ENCODE peak calls at places on chromosomes 5 and 9, in six cellular contexts. One of them, this sample, is unnamed.

GRCh38 chr5:149113669-149114068 is 27.6 kb upstream of the ABLIM3 start:
- DNase-seq in Caco-2: no peak
- DNase-seq in CD8-positive, alpha-beta T cell: no peak
- DNase-seq in lung: no peak
- DNase-seq in body of pancreas: no peak
- DNase-seq in left ventricle myocardium inferior: no peak
- DNase-seq in this sample: no peak

GRCh38 chr9:130912932-130913598 is 16.5 kb upstream of the QRFP start:
- DNase-seq in lung: no peak
- DNase-seq in Caco-2: no peak
- DNase-seq in left ventricle myocardium inferior: no peak
- DNase-seq in body of pancreas: no peak
- DNase-seq in CD8-positive, alpha-beta T cell: no peak
- DNase-seq in this sample: no peak

GRCh38 chr9:88037285-88037845 is 63.0 kb upstream of the CDK20 start:
- DNase-seq in lung: no peak
- DNase-seq in CD8-positive, alpha-beta T cell: no peak
- DNase-seq in Caco-2: no peak
- DNase-seq in body of pancreas: no peak
- DNase-seq in left ventricle myocardium inferior: no peak
- DNase-seq in this sample: no peak

GRCh38 chr5:133511653-133512235 is 100.6 kb downstream of the FSTL4 start:
- DNase-seq in CD8-positive, alpha-beta T cell: no peak
- DNase-seq in left ventricle myocardium inferior: no peak
- DNase-seq in Caco-2: no peak
- DNase-seq in lung: no peak
- DNase-seq in body of pancreas: no peak
- DNase-seq in this sample: no peak

GRCh38 chr9:121498487-121499176 is 1.0 kb downstream of the GGTA1 start:
- DNase-seq in CD8-positive, alpha-beta T cell: no peak
- DNase-seq in Caco-2: no peak
- DNase-seq in left ventricle myocardium inferior: no peak
- DNase-seq in lung: no peak
- DNase-seq in body of pancreas: no peak
- DNase-seq in this sample: peak; percentile 47

GRCh38 chr5:18754201-18754600 is 1119.9 kb downstream of the TAF11L14 start:
- DNase-seq in lung: no peak
- DNase-seq in CD8-positive, alpha-beta T cell: no peak
- DNase-seq in left ventricle myocardium inferior: no peak
- DNase-seq in Caco-2: no peak
- DNase-seq in body of pancreas: no peak
- DNase-seq in this sample: no peak

GRCh38 chr5:55410840-55411239 is 103.1 kb downstream of the MTREX start:
- DNase-seq in lung: no peak
- DNase-seq in Caco-2: no peak
- DNase-seq in body of pancreas: no peak
- DNase-seq in CD8-positive, alpha-beta T cell: no peak
- DNase-seq in left ventricle myocardium inferior: no peak
- DNase-seq in this sample: no peak

GRCh38 chr5:88113429-88113828 is 155.2 kb downstream of the TMEM161B start:
- DNase-seq in body of pancreas: no peak
- DNase-seq in Caco-2: no peak
- DNase-seq in left ventricle myocardium inferior: no peak
- DNase-seq in CD8-positive, alpha-beta T cell: no peak
- DNase-seq in lung: no peak
- DNase-seq in this sample: no peak

GRCh38 chr9:98249774-98250173 is 5.7 kb downstream of the TBC1D2 start:
- DNase-seq in body of pancreas: no peak
- DNase-seq in left ventricle myocardium inferior: no peak
- DNase-seq in Caco-2: no peak
- DNase-seq in CD8-positive, alpha-beta T cell: no peak
- DNase-seq in lung: no peak
- DNase-seq in this sample: no peak

GRCh38 chr5:157357823-157358222 is 91.9 kb downstream of the CYFIP2 start:
- DNase-seq in lung: no peak
- DNase-seq in body of pancreas: no peak
- DNase-seq in Caco-2: no peak
- DNase-seq in CD8-positive, alpha-beta T cell: no peak
- DNase-seq in left ventricle myocardium inferior: no peak
- DNase-seq in this sample: no peak

GRCh38 chr5:157356576-157356975 is 90.7 kb downstream of the CYFIP2 start:
- DNase-seq in Caco-2: no peak
- DNase-seq in body of pancreas: no peak
- DNase-seq in CD8-positive, alpha-beta T cell: no peak
- DNase-seq in lung: no peak
- DNase-seq in left ventricle myocardium inferior: no peak
- DNase-seq in this sample: no peak

GRCh38 chr5:157361865-157362465 is 96.0 kb downstream of the CYFIP2 start:
- DNase-seq in Caco-2: no peak
- DNase-seq in lung: no peak
- DNase-seq in CD8-positive, alpha-beta T cell: no peak
- DNase-seq in body of pancreas: no peak
- DNase-seq in left ventricle myocardium inferior: peak; percentile 22
- DNase-seq in this sample: no peak

GRCh38 chr5:157359350-157359910 is 93.5 kb downstream of the CYFIP2 start:
- DNase-seq in body of pancreas: no peak
- DNase-seq in CD8-positive, alpha-beta T cell: no peak
- DNase-seq in Caco-2: no peak
- DNase-seq in lung: no peak
- DNase-seq in left ventricle myocardium inferior: no peak
- DNase-seq in this sample: no peak

GRCh38 chr5:157358871-157359270 is 92.9 kb downstream of the CYFIP2 start:
- DNase-seq in Caco-2: no peak
- DNase-seq in left ventricle myocardium inferior: no peak
- DNase-seq in CD8-positive, alpha-beta T cell: no peak
- DNase-seq in body of pancreas: no peak
- DNase-seq in lung: no peak
- DNase-seq in this sample: no peak
- H3K36me3 ChIP-seq in Caco-2: no peaks in the 10 kb centered on the region
- H3K36me3 ChIP-seq in left ventricle myocardium inferior: peaks cover 8% of the 10 kb centered on the region
- H3K36me3 ChIP-seq in CD8-positive, alpha-beta T cell: peaks cover 79% of the 10 kb centered on the region
- H3K36me3 ChIP-seq in body of pancreas: peaks cover 4% of the 10 kb centered on the region
- H3K36me3 ChIP-seq in lung: no peaks in the 10 kb centered on the region
- H3K36me3 ChIP-seq in this sample: no peaks in the 10 kb centered on the region

GRCh38 chr5:138021771-138022170 is 11.1 kb downstream of the FAM13B start:
- DNase-seq in CD8-positive, alpha-beta T cell: no peak
- DNase-seq in left ventricle myocardium inferior: no peak
- DNase-seq in body of pancreas: no peak
- DNase-seq in lung: no peak
- DNase-seq in Caco-2: no peak
- DNase-seq in this sample: no peak

GRCh38 chr5:138025285-138025684 is 7.6 kb downstream of the FAM13B start:
- DNase-seq in CD8-positive, alpha-beta T cell: no peak
- DNase-seq in lung: no peak
- DNase-seq in left ventricle myocardium inferior: no peak
- DNase-seq in body of pancreas: no peak
- DNase-seq in Caco-2: no peak
- DNase-seq in this sample: no peak

GRCh38 chr5:138018844-138019243 is 14.0 kb downstream of the FAM13B start:
- DNase-seq in lung: no peak
- DNase-seq in CD8-positive, alpha-beta T cell: no peak
- DNase-seq in body of pancreas: no peak
- DNase-seq in Caco-2: no peak
- DNase-seq in left ventricle myocardium inferior: no peak
- DNase-seq in this sample: no peak

GRCh38 chr5:138022912-138023311 is 10.0 kb downstream of the FAM13B start:
- DNase-seq in left ventricle myocardium inferior: no peak
- DNase-seq in CD8-positive, alpha-beta T cell: no peak
- DNase-seq in lung: no peak
- DNase-seq in Caco-2: peak; percentile 61
- DNase-seq in body of pancreas: no peak
- DNase-seq in this sample: no peak

DNA sequence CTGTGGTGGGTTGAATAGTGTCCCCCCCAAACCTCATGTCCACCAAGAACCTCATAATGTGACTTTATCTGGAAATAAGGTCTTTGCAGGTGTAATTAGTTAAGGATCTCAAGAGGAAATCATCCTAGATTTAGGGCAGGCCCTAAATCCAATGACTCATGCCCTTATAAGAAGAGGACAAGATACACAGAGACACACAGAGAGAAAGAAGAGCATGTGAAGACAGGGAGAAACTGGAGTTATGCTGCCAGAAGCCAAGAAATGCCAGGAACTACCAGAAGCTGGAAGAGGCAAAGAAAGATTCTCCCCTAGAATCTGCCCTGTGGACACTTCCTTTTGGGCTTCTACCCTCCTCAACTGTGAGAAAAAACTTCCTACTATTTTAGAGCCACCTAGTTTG is 8.8 kb downstream of the FAM13B start:
- DNase-seq in lung: no peak
- DNase-seq in Caco-2: no peak
- DNase-seq in CD8-positive, alpha-beta T cell: no peak
- DNase-seq in body of pancreas: no peak
- DNase-seq in left ventricle myocardium inferior: no peak
- DNase-seq in this sample: no peak
- H3K36me3 ChIP-seq in lung: peaks cover 5% of the 10 kb centered on the region
- H3K36me3 ChIP-seq in Caco-2: no peaks in the 10 kb centered on the region
- H3K36me3 ChIP-seq in CD8-positive, alpha-beta T cell: peaks cover 3% of the 10 kb centered on the region
- H3K36me3 ChIP-seq in body of pancreas: no peaks in the 10 kb centered on the region
- H3K36me3 ChIP-seq in left ventricle myocardium inferior: peaks cover 19% of the 10 kb centered on the region
- H3K36me3 ChIP-seq in this sample: no peaks in the 10 kb centered on the region

GRCh38 chr5:173003360-173003759 is 19.8 kb downstream of the ATP6V0E1 start:
- DNase-seq in body of pancreas: no peak
- DNase-seq in left ventricle myocardium inferior: no peak
- DNase-seq in lung: no peak
- DNase-seq in CD8-positive, alpha-beta T cell: no peak
- DNase-seq in Caco-2: no peak
- DNase-seq in this sample: no peak
- H3K36me3 ChIP-seq in body of pancreas: no peaks in the 10 kb centered on the region
- H3K36me3 ChIP-seq in left ventricle myocardium inferior: peaks cover 1% of the 10 kb centered on the region
- H3K36me3 ChIP-seq in lung: no peaks in the 10 kb centered on the region
- H3K36me3 ChIP-seq in CD8-positive, alpha-beta T cell: no peaks in the 10 kb centered on the region
- H3K36me3 ChIP-seq in Caco-2: no peaks in the 10 kb centered on the region
- H3K36me3 ChIP-seq in this sample: no peaks in the 10 kb centered on the region

GRCh38 chr9:120442280-120442597 is 137.7 kb downstream of the CDK5RAP2 start:
- DNase-seq in lung: no peak
- DNase-seq in body of pancreas: no peak
- DNase-seq in Caco-2: no peak
- DNase-seq in left ventricle myocardium inferior: no peak
- DNase-seq in CD8-positive, alpha-beta T cell: no peak
- DNase-seq in this sample: no peak

GRCh38 chr9:120440791-120441190 is 139.2 kb downstream of the CDK5RAP2 start:
- DNase-seq in CD8-positive, alpha-beta T cell: no peak
- DNase-seq in body of pancreas: no peak
- DNase-seq in left ventricle myocardium inferior: no peak
- DNase-seq in Caco-2: no peak
- DNase-seq in lung: no peak
- DNase-seq in this sample: no peak

GRCh38 chr9:120443489-120443888 is 136.5 kb downstream of the CDK5RAP2 start:
- DNase-seq in left ventricle myocardium inferior: no peak
- DNase-seq in body of pancreas: no peak
- DNase-seq in Caco-2: no peak
- DNase-seq in lung: no peak
- DNase-seq in CD8-positive, alpha-beta T cell: no peak
- DNase-seq in this sample: no peak

GRCh38 chr9:120443976-120444375 is 136.0 kb downstream of the CDK5RAP2 start:
- DNase-seq in lung: no peak
- DNase-seq in Caco-2: no peak
- DNase-seq in body of pancreas: no peak
- DNase-seq in left ventricle myocardium inferior: no peak
- DNase-seq in CD8-positive, alpha-beta T cell: no peak
- DNase-seq in this sample: no peak

GRCh38 chr9:120441446-120442279 is 138.3 kb downstream of the CDK5RAP2 start:
- DNase-seq in lung: no peak
- DNase-seq in body of pancreas: no peak
- DNase-seq in Caco-2: no peak
- DNase-seq in CD8-positive, alpha-beta T cell: no peak
- DNase-seq in left ventricle myocardium inferior: no peak
- DNase-seq in this sample: no peak
- H3K36me3 ChIP-seq in lung: peaks cover 7% of the 10 kb centered on the region
- H3K36me3 ChIP-seq in body of pancreas: no peaks in the 10 kb centered on the region
- H3K36me3 ChIP-seq in Caco-2: no peaks in the 10 kb centered on the region
- H3K36me3 ChIP-seq in CD8-positive, alpha-beta T cell: peaks cover 34% of the 10 kb centered on the region
- H3K36me3 ChIP-seq in left ventricle myocardium inferior: peaks cover 59% of the 10 kb centered on the region
- H3K36me3 ChIP-seq in this sample: no peaks in the 10 kb centered on the region

DNA sequence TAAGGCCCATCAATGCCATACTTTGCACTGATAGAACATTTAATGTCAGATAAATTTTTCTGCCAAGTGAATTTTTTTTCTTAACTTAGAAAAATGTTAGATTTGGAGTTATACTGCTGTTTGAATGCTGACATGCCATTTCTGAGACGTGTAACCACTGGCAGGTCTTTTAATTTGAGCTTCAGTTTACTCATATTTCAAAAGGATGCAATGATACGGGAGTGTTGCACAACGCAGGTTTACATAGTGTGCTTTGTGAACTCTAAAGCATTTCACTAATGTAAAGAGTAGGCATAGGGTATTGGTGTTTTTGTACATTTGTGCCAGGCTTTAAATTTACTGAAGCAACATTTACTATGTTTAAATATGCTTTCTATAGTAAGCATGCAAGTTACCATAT is 4.2 kb downstream of the ZBTB43 start:
- DNase-seq in lung: no peak
- DNase-seq in left ventricle myocardium inferior: no peak
- DNase-seq in body of pancreas: no peak
- DNase-seq in Caco-2: no peak
- DNase-seq in CD8-positive, alpha-beta T cell: no peak
- DNase-seq in this sample: no peak
- H3K36me3 ChIP-seq in lung: no peaks in the 10 kb centered on the region
- H3K36me3 ChIP-seq in left ventricle myocardium inferior: peaks cover 52% of the 10 kb centered on the region
- H3K36me3 ChIP-seq in body of pancreas: peaks cover 5% of the 10 kb centered on the region
- H3K36me3 ChIP-seq in Caco-2: no peaks in the 10 kb centered on the region
- H3K36me3 ChIP-seq in CD8-positive, alpha-beta T cell: peaks cover 3% of the 10 kb centered on the region
- H3K36me3 ChIP-seq in this sample: peaks cover 23% of the 10 kb centered on the region

GRCh38 chr5:168568738-168569137 is 10.4 kb downstream of the PANK3 start:
- DNase-seq in body of pancreas: no peak
- DNase-seq in lung: no peak
- DNase-seq in CD8-positive, alpha-beta T cell: no peak
- DNase-seq in Caco-2: no peak
- DNase-seq in left ventricle myocardium inferior: no peak
- DNase-seq in this sample: no peak
- H3K36me3 ChIP-seq in body of pancreas: peaks cover 3% of the 10 kb centered on the region
- H3K36me3 ChIP-seq in lung: peaks cover 13% of the 10 kb centered on the region
- H3K36me3 ChIP-seq in CD8-positive, alpha-beta T cell: peaks cover 7% of the 10 kb centered on the region
- H3K36me3 ChIP-seq in Caco-2: no peaks in the 10 kb centered on the region
- H3K36me3 ChIP-seq in left ventricle myocardium inferior: peaks cover 41% of the 10 kb centered on the region
- H3K36me3 ChIP-seq in this sample: peaks cover 19% of the 10 kb centered on the region

GRCh38 chr5:128093368-128093767 is 9.8 kb downstream of the SLC12A2 start:
- DNase-seq in Caco-2: no peak
- DNase-seq in left ventricle myocardium inferior: no peak
- DNase-seq in body of pancreas: no peak
- DNase-seq in CD8-positive, alpha-beta T cell: no peak
- DNase-seq in lung: no peak
- DNase-seq in this sample: no peak

GRCh38 chr5:128097224-128097623 is 13.7 kb downstream of the SLC12A2 start:
- DNase-seq in CD8-positive, alpha-beta T cell: no peak
- DNase-seq in Caco-2: no peak
- DNase-seq in body of pancreas: no peak
- DNase-seq in left ventricle myocardium inferior: no peak
- DNase-seq in lung: no peak
- DNase-seq in this sample: no peak

GRCh38 chr5:128092144-128092543 is 8.6 kb downstream of the SLC12A2 start:
- DNase-seq in left ventricle myocardium inferior: no peak
- DNase-seq in Caco-2: no peak
- DNase-seq in lung: no peak
- DNase-seq in body of pancreas: no peak
- DNase-seq in CD8-positive, alpha-beta T cell: no peak
- DNase-seq in this sample: no peak

DNA sequence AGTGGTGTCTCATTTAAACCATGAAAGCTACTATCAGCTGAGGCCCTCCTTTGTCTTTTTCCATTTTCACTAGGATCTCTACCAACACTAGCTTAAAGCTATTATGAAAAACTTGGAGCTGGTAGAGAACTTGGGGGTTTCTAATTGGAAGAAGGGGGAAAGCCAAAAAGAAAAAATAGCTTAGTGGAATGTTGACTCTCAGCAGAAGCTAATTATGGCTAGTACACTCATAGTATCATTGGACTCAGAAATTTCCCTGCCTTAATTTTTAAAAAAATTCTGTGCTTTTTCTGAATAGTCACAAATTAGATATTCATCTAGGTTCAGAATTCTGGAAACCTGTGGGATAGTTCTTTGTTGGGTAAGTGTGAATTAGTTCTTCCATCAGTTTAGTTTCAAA is 8.0 kb downstream of the SLC12A2 start:
- DNase-seq in Caco-2: no peak
- DNase-seq in body of pancreas: no peak
- DNase-seq in left ventricle myocardium inferior: no peak
- DNase-seq in CD8-positive, alpha-beta T cell: no peak
- DNase-seq in lung: no peak
- DNase-seq in this sample: no peak
- H3K36me3 ChIP-seq in Caco-2: no peaks in the 10 kb centered on the region
- H3K36me3 ChIP-seq in body of pancreas: no peaks in the 10 kb centered on the region
- H3K36me3 ChIP-seq in left ventricle myocardium inferior: no peaks in the 10 kb centered on the region
- H3K36me3 ChIP-seq in CD8-positive, alpha-beta T cell: no peaks in the 10 kb centered on the region
- H3K36me3 ChIP-seq in lung: no peaks in the 10 kb centered on the region
- H3K36me3 ChIP-seq in this sample: no peaks in the 10 kb centered on the region